ENCODE peak calls at places on chromosomes 13 and 19, in six cellular contexts. One of them, this sample, is unnamed.

GRCh38 chr19:17886515-17886914 is 14.8 kb downstream of the SLC5A5 start:
- DNase-seq in spleen: no peak
- DNase-seq in aorta: no peak
- DNase-seq in mesendoderm: no peak
- DNase-seq in transverse colon: no peak
- DNase-seq in neuronal stem cell: no peak
- DNase-seq in this sample: no peak

GRCh38 chr13:24097064-24097463 is 63.5 kb upstream of the SPATA13 start:
- DNase-seq in spleen: no peak
- DNase-seq in aorta: no peak
- DNase-seq in mesendoderm: no peak
- DNase-seq in transverse colon: no peak
- DNase-seq in neuronal stem cell: no peak
- DNase-seq in this sample: no peak

GRCh38 chr13:110304256-110304655 is 2.7 kb downstream of the COL4A1 start:
- DNase-seq in spleen: no peak
- DNase-seq in aorta: no peak
- DNase-seq in mesendoderm: no peak
- DNase-seq in transverse colon: no peak
- DNase-seq in neuronal stem cell: no peak
- DNase-seq in this sample: no peak

GRCh38 chr13:71368301-71368700 is 498.7 kb downstream of the DACH1 start:
- DNase-seq in spleen: no peak
- DNase-seq in aorta: no peak
- DNase-seq in mesendoderm: no peak
- DNase-seq in transverse colon: no peak
- DNase-seq in neuronal stem cell: no peak
- DNase-seq in this sample: peak; percentile 43

GRCh38 chr19:8105471-8105870 is 43.9 kb downstream of the FBN3 start:
- DNase-seq in spleen: no peak
- DNase-seq in aorta: no peak
- DNase-seq in mesendoderm: no peak
- DNase-seq in transverse colon: no peak
- DNase-seq in neuronal stem cell: no peak
- DNase-seq in this sample: no peak

GRCh38 chr19:28943651-28944050 is 269.3 kb downstream of the UQCRFS1 start:
- DNase-seq in spleen: no peak
- DNase-seq in aorta: no peak
- DNase-seq in mesendoderm: peak; percentile 4
- DNase-seq in transverse colon: no peak
- DNase-seq in neuronal stem cell: no peak
- DNase-seq in this sample: no peak

GRCh38 chr13:51674276-51674675 is 90.0 kb downstream of the WDFY2 start:
- DNase-seq in spleen: no peak
- DNase-seq in aorta: no peak
- DNase-seq in mesendoderm: peak; percentile 69
- DNase-seq in transverse colon: peak; percentile 53
- DNase-seq in neuronal stem cell: no peak
- DNase-seq in this sample: no peak

GRCh38 chr13:50123002-50123401 is 107.8 kb downstream of the KCNRG start:
- DNase-seq in spleen: no peak
- DNase-seq in aorta: no peak
- DNase-seq in mesendoderm: peak; percentile 3
- DNase-seq in transverse colon: no peak
- DNase-seq in neuronal stem cell: no peak
- DNase-seq in this sample: no peak

GRCh38 chr19:6138066-6138465 is 2.6 kb downstream of the ACSBG2 start:
- DNase-seq in spleen: no peak
- DNase-seq in aorta: no peak
- DNase-seq in mesendoderm: no peak
- DNase-seq in transverse colon: no peak
- DNase-seq in neuronal stem cell: no peak
- DNase-seq in this sample: no peak

GRCh38 chr13:67224148-67224846 is 5.8 kb downstream of the PCDH9 start:
- DNase-seq in spleen: peak; percentile 85
- DNase-seq in aorta: peak; percentile 90
- DNase-seq in mesendoderm: peak; percentile 77
- DNase-seq in transverse colon: peak; percentile 64
- DNase-seq in neuronal stem cell: peak; percentile 56
- DNase-seq in this sample: peak; percentile 86

GRCh38 chr19:56121180-56122167 is at the start of gene ZNF787:
- DNase-seq in spleen: peak; percentile 100
- DNase-seq in aorta: peak; percentile 99
- DNase-seq in mesendoderm: peak; percentile 99
- DNase-seq in transverse colon: peak; percentile 99
- DNase-seq in neuronal stem cell: peak; percentile 100
- DNase-seq in this sample: peak; percentile 99

GRCh38 chr19:23810496-23810895 is 51.8 kb upstream of the ZNF681 start:
- DNase-seq in spleen: no peak
- DNase-seq in aorta: no peak
- DNase-seq in mesendoderm: peak; percentile 39
- DNase-seq in transverse colon: no peak
- DNase-seq in neuronal stem cell: no peak
- DNase-seq in this sample: no peak

GRCh38 chr13:99527346-99527745 is 26.1 kb downstream of the TM9SF2 start:
- DNase-seq in spleen: no peak
- DNase-seq in aorta: no peak
- DNase-seq in mesendoderm: no peak
- DNase-seq in transverse colon: no peak
- DNase-seq in neuronal stem cell: no peak
- DNase-seq in this sample: no peak

GRCh38 chr19:6424939-6425731 is 524 bp upstream of the KHSRP start:
- DNase-seq in spleen: peak; percentile 98
- DNase-seq in aorta: peak; percentile 99
- DNase-seq in mesendoderm: peak; percentile 100
- DNase-seq in transverse colon: peak; percentile 100
- DNase-seq in neuronal stem cell: peak; percentile 100
- DNase-seq in this sample: peak; percentile 99

DNA sequence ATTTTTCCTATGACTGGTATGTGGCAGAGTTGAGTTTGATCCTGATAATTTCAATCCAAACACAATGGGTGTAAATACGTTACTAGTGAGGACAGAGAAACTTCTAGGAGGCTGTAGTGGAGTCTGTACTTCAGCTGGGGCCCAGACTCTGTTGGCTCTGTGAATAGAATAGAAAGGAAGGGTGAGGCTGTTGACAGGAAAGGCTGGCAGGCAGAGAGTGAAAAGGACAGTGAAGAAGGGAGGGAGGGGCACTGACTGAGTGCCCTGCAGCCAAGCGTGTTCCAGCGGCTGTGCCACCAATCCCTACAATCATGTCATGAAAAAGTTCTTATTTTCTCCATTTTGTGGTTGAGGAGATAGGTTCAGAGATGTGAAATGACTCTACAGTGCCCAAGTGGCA is 80.5 kb downstream of the MBNL2 start:
- DNase-seq in spleen: no peak
- DNase-seq in aorta: no peak
- DNase-seq in mesendoderm: no peak
- DNase-seq in transverse colon: no peak
- DNase-seq in neuronal stem cell: no peak
- DNase-seq in this sample: no peak
- H3K4me1 ChIP-seq in spleen: peaks cover 40% of the 10 kb centered on the region
- H3K4me1 ChIP-seq in aorta: peaks cover 18% of the 10 kb centered on the region
- H3K4me1 ChIP-seq in mesendoderm: no peaks in the 10 kb centered on the region
- H3K4me1 ChIP-seq in transverse colon: peaks cover 9% of the 10 kb centered on the region
- H3K4me1 ChIP-seq in neuronal stem cell: peaks cover 12% of the 10 kb centered on the region
- H3K4me1 ChIP-seq in this sample: peaks cover 16% of the 10 kb centered on the region

DNA sequence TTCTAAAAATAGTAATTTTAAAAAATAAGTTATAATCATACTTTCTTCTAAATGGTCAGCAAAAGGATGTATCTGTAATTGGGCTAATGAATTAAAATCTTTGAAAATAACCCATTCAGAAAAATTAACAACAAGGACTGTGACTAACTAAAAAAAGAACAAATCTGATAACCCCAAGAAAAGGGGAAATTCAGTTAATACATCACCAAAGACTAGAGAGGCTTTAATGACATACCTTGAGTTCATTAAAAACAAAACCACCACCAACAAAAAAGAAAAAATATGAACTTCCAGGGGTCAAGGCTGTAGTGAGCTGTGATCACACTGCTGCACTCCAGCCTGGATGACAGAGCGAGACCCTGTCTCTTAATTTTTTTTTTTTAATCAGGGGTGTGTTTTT is 121.8 kb downstream of the TBC1D4 start:
- DNase-seq in spleen: no peak
- DNase-seq in aorta: no peak
- DNase-seq in mesendoderm: no peak
- DNase-seq in transverse colon: no peak
- DNase-seq in neuronal stem cell: no peak
- DNase-seq in this sample: no peak
- H3K4me3 ChIP-seq in spleen: no peak overlapping the region
- H3K4me3 ChIP-seq in aorta: no peak overlapping the region
- H3K4me3 ChIP-seq in mesendoderm: no peak overlapping the region
- H3K4me3 ChIP-seq in transverse colon: no peak overlapping the region
- H3K4me3 ChIP-seq in neuronal stem cell: no peak overlapping the region
- H3K4me3 ChIP-seq in this sample: no peak overlapping the region

DNA sequence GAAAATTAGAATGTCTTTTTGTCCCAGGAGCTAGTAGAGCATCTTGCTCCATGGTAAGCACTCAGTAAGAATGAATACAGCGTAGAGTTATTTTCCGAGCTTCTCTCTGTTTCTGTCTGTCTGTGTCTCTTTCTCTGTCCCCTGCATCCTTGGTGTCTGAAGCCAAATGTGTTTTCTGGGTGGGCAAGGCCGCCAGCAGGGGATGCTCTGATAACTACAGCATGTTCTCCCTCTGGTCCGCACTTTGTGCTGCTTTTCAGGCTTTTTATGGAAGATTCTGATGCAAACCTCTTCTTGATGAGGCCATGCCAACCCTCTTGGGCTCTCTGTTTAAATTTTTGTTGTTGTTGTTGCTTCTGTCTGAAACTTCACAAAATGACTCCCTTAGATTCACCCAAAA is 142.8 kb upstream of the UBL3 start:
- DNase-seq in spleen: no peak
- DNase-seq in aorta: no peak
- DNase-seq in mesendoderm: peak; percentile 23
- DNase-seq in transverse colon: no peak
- DNase-seq in neuronal stem cell: no peak
- DNase-seq in this sample: no peak
- H3K4me1 ChIP-seq in spleen: no peaks in the 10 kb centered on the region
- H3K4me1 ChIP-seq in aorta: no peaks in the 10 kb centered on the region
- H3K4me1 ChIP-seq in mesendoderm: no peaks in the 10 kb centered on the region
- H3K4me1 ChIP-seq in transverse colon: no peaks in the 10 kb centered on the region
- H3K4me1 ChIP-seq in neuronal stem cell: peaks cover 2% of the 10 kb centered on the region
- H3K4me1 ChIP-seq in this sample: peaks cover 8% of the 10 kb centered on the region

DNA sequence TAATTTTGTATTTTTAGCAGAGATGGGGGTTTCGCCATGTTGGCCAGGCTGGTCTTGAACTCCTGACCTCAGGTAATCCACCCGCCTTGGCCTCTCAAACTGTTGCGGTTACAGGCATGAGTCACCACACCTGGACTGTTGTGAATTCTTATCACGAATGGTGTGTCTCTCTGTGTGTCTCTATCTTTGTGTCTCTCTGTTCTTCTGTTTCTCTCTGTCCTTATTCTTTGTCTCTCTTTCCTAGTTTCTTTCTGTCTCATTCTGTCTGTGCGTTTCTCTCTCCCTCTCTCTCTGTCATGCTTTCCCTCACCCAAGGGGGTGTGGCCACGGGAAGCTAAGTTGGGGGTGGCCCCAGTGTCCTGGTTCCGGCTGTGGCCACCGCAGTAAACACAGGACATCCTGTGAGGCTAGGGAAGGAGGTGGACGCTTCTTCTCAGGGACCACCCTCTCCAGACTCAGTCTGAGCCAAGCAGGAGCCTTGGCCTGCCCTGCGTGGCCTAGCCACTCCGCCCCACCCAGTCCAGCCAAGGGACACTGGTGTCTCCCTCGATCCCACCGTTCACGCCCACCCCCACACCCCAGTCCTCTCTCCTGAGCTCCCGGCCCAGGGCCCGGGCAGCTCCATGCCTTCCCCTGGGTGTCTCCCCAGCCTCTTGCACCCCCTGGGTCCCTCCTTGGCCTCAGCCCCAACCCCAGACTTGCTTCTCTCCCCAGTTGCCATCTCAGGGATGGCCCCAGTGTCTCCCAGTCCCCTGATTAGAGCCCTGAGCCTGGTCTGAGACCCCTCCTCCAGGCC is 3.9 kb upstream of the PRX start:
- DNase-seq in spleen: peak; percentile 85
- DNase-seq in aorta: no peak
- DNase-seq in mesendoderm: no peak
- DNase-seq in transverse colon: peak; percentile 60
- DNase-seq in neuronal stem cell: no peak
- DNase-seq in this sample: peak; percentile 88
- H3K4me3 ChIP-seq in spleen: no peak overlapping the region
- H3K4me3 ChIP-seq in aorta: no peak overlapping the region
- H3K4me3 ChIP-seq in mesendoderm: no peak overlapping the region
- H3K4me3 ChIP-seq in transverse colon: no peak overlapping the region
- H3K4me3 ChIP-seq in neuronal stem cell: no peak overlapping the region
- H3K4me3 ChIP-seq in this sample: peak overlapping the region; percentile 35